ENCODE peak calls at places on chromosomes 1 and 21, in five cellular contexts. L is mesenchymal stem cell, B is H9, O is trophoblast cell, S is H1. T is an unnamed sample.

GRCh38 chr1:218703836-218704235 is 358.7 kb downstream of the TGFB2 start:
- DNase-seq in L (no peak), B (no peak), O (no peak), S (no peak), T (no peak)

GRCh38 chr1:207152792-207153434 is 48.9 kb downstream of the C4BPA start:
- DNase-seq in L (no peak), B (no peak), O (no peak), S (no peak), T (no peak)

GRCh38 chr1:160588468-160588867 is 9.2 kb upstream of the CD84 start:
- DNase-seq in L (no peak), B (no peak), O (no peak), S (no peak), T (no peak)

GRCh38 chr1:73901656-73902276 is 296.2 kb downstream of the LRRIQ3 start:
- DNase-seq in L (no peak), B (no peak), O (no peak), S (no peak), T (no peak)

GRCh38 chr1:11961230-11961629 is 19.0 kb upstream of the MFN2 start:
- DNase-seq in L (peak; percentile 58), B (no peak), O (no peak), S (no peak), T (no peak)

GRCh38 chr1:245645406-245645805 is 490.6 kb downstream of the KIF26B start:
- DNase-seq in L (no peak), B (no peak), O (no peak), S (no peak), T (no peak)

GRCh38 chr1:246753670-246754535 is 29.7 kb downstream of the SCCPDH start:
- DNase-seq in L (peak; percentile 80), B (peak; percentile 88), O (peak; percentile 82), S (peak; percentile 72), T (peak; percentile 62)

GRCh38 chr1:150528997-150529396 is 13.4 kb downstream of the FALEC start:
- DNase-seq in L (peak; percentile 51), B (no peak), O (no peak), S (no peak), T (no peak)

GRCh38 chr1:209483691-209484090 is 99.8 kb upstream of the CAMK1G start:
- DNase-seq in L (no peak), B (no peak), O (no peak), S (no peak), T (no peak)

GRCh38 chr1:81801834-81802531 is 1.2 kb downstream of the ADGRL2 start:
- DNase-seq in L (peak; percentile 67), B (peak; percentile 35), O (peak; percentile 48), S (no peak), T (no peak)

GRCh38 chr1:220189750-220190347 is 82.4 kb downstream of the RAB3GAP2 start:
- DNase-seq in L (peak; percentile 41), B (no peak), O (peak; percentile 32), S (no peak), T (no peak)

GRCh38 chr1:19376428-19377372 is 64.6 kb downstream of the SLC66A1 start:
- DNase-seq in L (no peak), B (no peak), O (no peak), S (no peak), T (no peak)

GRCh38 chr1:231165371-231165770 is 3.5 kb downstream of the TRIM67 start:
- DNase-seq in L (no peak), B (no peak), O (peak; percentile 73), S (no peak), T (no peak)

GRCh38 chr21:39153842-39154241 is 29.4 kb downstream of the PSMG1 start:
- DNase-seq in L (no peak), B (no peak), O (no peak), S (no peak), T (no peak)

GRCh38 chr1:86913399-86913895 is 479 bp downstream of the SELENOF start:
- DNase-seq in L (peak; percentile 80), B (no peak), O (peak; percentile 42), S (no peak), T (no peak)

GRCh38 chr1:31575373-31576140 is 758 bp upstream of the TINAGL1 start:
- DNase-seq in L (no peak), B (no peak), O (peak; percentile 64), S (no peak), T (no peak)

GRCh38 chr1:234728740-234729139 is 118.8 kb upstream of the IRF2BP2 start:
- DNase-seq in L (no peak), B (no peak), O (no peak), S (no peak), T (no peak)

DNA sequence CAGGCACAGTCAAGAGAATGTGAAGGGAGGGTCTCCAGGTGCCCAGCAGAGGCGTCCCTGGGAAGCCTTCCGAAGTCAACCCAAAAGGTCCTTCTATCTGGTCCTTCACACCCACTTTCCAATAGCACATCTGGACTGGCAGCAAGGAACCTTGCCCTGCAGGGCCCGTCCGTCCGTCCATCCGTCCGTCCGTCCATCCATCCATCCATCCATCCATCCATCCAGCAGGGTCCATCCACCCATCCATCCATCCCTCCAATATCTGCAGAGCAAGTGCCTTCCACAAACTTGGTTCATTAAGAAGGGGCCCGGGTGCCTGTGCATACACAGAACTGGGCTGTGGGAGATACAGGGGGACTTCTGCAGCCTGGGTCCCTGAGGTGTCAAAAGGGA is 31.6 kb downstream of the SLC45A1 start:
- DNase-seq in L (no peak), B (no peak), O (no peak), S (no peak), T (no peak)
- H3K4ac ChIP-seq in L (no peak overlapping the region), B (no peak overlapping the region), O (no peak overlapping the region), S (no peak overlapping the region), T (no peak overlapping the region)

DNA sequence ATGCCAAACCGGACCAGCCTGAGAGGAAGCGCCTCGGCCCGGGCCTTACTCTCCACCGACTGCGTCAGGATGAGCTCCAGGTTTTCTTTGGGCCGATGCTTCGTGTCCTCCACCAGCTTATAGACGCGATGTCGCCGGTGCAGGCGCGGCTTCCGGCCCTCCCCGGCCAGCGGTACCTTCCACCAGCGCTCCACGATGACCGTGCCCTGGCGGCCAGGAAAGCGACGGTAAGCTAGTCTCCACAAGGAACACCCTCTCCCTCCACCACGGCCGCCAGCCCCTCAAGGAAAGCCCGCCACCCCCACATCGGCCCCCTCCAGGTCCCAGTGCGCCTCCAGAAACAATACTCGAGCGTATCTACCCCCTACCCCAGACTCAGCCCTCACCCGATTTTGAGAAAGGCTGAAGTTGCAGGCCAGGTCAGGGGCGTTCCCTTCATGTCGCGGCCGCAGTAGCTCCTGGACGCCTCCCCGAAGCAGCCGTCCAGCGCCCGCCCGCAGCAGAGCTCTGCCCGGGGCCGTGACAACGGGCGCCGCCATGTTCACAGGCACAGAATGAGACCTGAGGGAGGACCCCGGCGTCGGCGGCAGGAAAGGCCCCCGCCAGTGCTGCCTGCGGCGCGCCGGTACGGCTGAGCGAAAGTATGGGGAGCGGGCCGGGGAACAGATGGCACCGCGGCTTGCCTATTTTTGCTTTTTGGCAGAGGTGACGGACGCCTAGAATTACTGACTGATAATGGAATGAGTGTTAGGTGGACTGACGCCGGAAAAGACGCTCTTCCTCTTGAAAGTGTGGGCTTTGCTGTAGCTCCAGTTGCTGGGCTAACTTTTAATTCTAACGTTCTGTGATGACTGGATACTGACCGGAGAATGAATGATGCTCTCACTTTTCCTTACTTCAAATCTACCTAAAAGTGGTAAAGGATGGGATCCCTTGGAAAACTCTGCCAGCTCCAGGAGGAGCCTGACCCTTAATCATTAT is at the start of gene MRPL9:
- DNase-seq in L (peak; percentile 81), B (peak; percentile 82), O (peak; percentile 85), S (peak; percentile 36), T (peak; percentile 64)
- H3K14ac ChIP-seq in L (no peak within 1 kb of the TSS), B (peak within 1 kb of the TSS; percentile 89), O (peak within 1 kb of the TSS; percentile 59), S (no peak within 1 kb of the TSS), T (peak within 1 kb of the TSS; percentile 12)

GRCh38 chr1:24086466-24086865 is 25.5 kb downstream of the MYOM3 start:
- DNase-seq in L (no peak), B (no peak), O (no peak), S (no peak), T (no peak)
- H2BK12ac ChIP-seq in L (no peak overlapping the region), B (no peak overlapping the region), O (no peak overlapping the region), S (no peak overlapping the region), T (no peak overlapping the region)

GRCh38 chr1:41902669-41903068 is 16.1 kb downstream of the HIVEP3 start:
- DNase-seq in L (peak; percentile 46), B (no peak), O (no peak), S (no peak), T (no peak)

GRCh38 chr1:41900611-41901444 is 17.9 kb downstream of the HIVEP3 start:
- DNase-seq in L (peak; percentile 80), B (no peak), O (peak; percentile 86), S (peak; percentile 34), T (no peak)

GRCh38 chr1:41905103-41905675 is 13.5 kb downstream of the HIVEP3 start:
- DNase-seq in L (no peak), B (no peak), O (peak; percentile 52), S (no peak), T (no peak)

GRCh38 chr1:41901551-41901950 is 17.2 kb downstream of the HIVEP3 start:
- DNase-seq in L (peak; percentile 48), B (no peak), O (no peak), S (no peak), T (no peak)

GRCh38 chr1:41902125-41902524 is 16.6 kb downstream of the HIVEP3 start:
- DNase-seq in L (peak; percentile 89), B (no peak), O (peak; percentile 84), S (peak; percentile 21), T (no peak)
- H3K4ac ChIP-seq in L (peak overlapping the region; percentile 7), B (no peak overlapping the region), O (no peak overlapping the region), S (no peak overlapping the region), T (no peak overlapping the region)

GRCh38 chr1:230142608-230143209 is 75.7 kb downstream of the GALNT2 start:
- DNase-seq in L (peak; percentile 41), B (no peak), O (no peak), S (no peak), T (no peak)

GRCh38 chr1:230139741-230140140 is 72.7 kb downstream of the GALNT2 start:
- DNase-seq in L (peak; percentile 29), B (no peak), O (peak; percentile 77), S (no peak), T (no peak)

GRCh38 chr1:230141797-230142607 is 75.0 kb downstream of the GALNT2 start:
- DNase-seq in L (no peak), B (no peak), O (no peak), S (no peak), T (no peak)

GRCh38 chr1:230140221-230141001 is 73.4 kb downstream of the GALNT2 start:
- DNase-seq in L (peak; percentile 91), B (no peak), O (peak; percentile 39), S (no peak), T (no peak)

GRCh38 chr1:230141002-230141648 is 74.1 kb downstream of the GALNT2 start:
- DNase-seq in L (peak; percentile 69), B (no peak), O (peak; percentile 90), S (no peak), T (no peak)
- H3K14ac ChIP-seq in L (no peak overlapping the region), B (no peak overlapping the region), O (no peak overlapping the region), S (no peak overlapping the region), T (no peak overlapping the region)